ENCODE peak calls at places on chromosomes 16 and 17, in four cellular contexts. K, E, H and M are unnamed samples. For H3K27me3, the result is how much of the 10 kb centered on the place peaks cover.

GRCh38 chr17:17783121-17783824 is 53.5 kb downstream of the SREBF1 start:
- DNase-seq in K (peak), E (no peak), H (peak), M (peak)

GRCh38 chr17:69555056-69555455 is 140.6 kb downstream of the MAP2K6 start:
- DNase-seq in H (no peak), K (no peak), E (no peak), M (no peak)

GRCh38 chr17:1707107-1707506 is 3.1 kb downstream of the TLCD2 start:
- DNase-seq in K (no peak), H (no peak), E (no peak), M (no peak)

GRCh38 chr16:73071131-73071940 is 23.4 kb upstream of the ZFHX3 start:
- DNase-seq in K (peak), H (peak), E (no peak), M (peak)

GRCh38 chr17:37124074-37124824 is 175.5 kb downstream of the AATF start:
- DNase-seq in H (peak), K (no peak), E (no peak), M (no peak)

GRCh38 chr16:586645-587590 is 2.9 kb upstream of the RAB40C start:
- DNase-seq in K (no peak), H (peak), E (no peak), M (peak)

GRCh38 chr17:15293558-15293957 is 28.4 kb upstream of the PMP22 start:
- DNase-seq in H (no peak), K (no peak), E (no peak), M (no peak)

GRCh38 chr17:36198831-36199465 is 2.4 kb upstream of the CCL3L1 start:
- DNase-seq in H (no peak), E (no peak), K (no peak), M (no peak)

GRCh38 chr17:21295036-21295952 is 10.8 kb downstream of the MAP2K3 start:
- DNase-seq in K (no peak), H (peak), E (no peak), M (no peak)

GRCh38 chr17:80880650-80880989 is 111.0 kb upstream of the CHMP6 start:
- DNase-seq in K (no peak), H (no peak), E (no peak), M (no peak)

GRCh38 chr17:4008496-4009163 is 44.4 kb upstream of the ATP2A3 start:
- DNase-seq in E (no peak), H (no peak), K (no peak), M (no peak)

GRCh38 chr16:74568961-74569631 is 37.8 kb downstream of the GLG1 start:
- DNase-seq in E (no peak), H (peak), K (no peak), M (no peak)

GRCh38 chr16:83045790-83046189 is 419.0 kb downstream of the CDH13 start:
- DNase-seq in H (no peak), K (no peak), E (no peak), M (peak)

GRCh38 chr16:15592324-15592723 is 50.6 kb downstream of the MARF1 start:
- DNase-seq in K (no peak), H (no peak), E (no peak), M (no peak)

GRCh38 chr17:81025065-81025751 is 9.7 kb upstream of the BAIAP2 start:
- DNase-seq in E (no peak), H (no peak), K (no peak), M (peak)

GRCh38 chr17:58277107-58277506 is 3.6 kb downstream of the MPO start:
- DNase-seq in E (peak), H (peak), K (peak), M (no peak)

GRCh38 chr17:80637286-80637703 is 92.7 kb downstream of the RPTOR start:
- DNase-seq in K (no peak), H (no peak), E (no peak), M (no peak)

GRCh38 chr16:14013571-14014283 is 57.4 kb upstream of the MRTFB start:
- DNase-seq in H (peak), K (no peak), E (peak), M (no peak)

GRCh38 chr17:20966869-20967268 is 75.9 kb downstream of the USP22 start:
- DNase-seq in K (no peak), E (no peak), H (no peak), M (no peak)

GRCh38 chr17:62892069-62892675 is 73.9 kb upstream of the TANC2 start:
- DNase-seq in E (no peak), H (no peak), K (no peak), M (no peak)

GRCh38 chr17:69695646-69696045 is 281.1 kb downstream of the MAP2K6 start:
- DNase-seq in H (no peak), E (no peak), K (no peak), M (no peak)

GRCh38 chr17:32520737-32521399 is 34.1 kb downstream of the CDK5R1 start:
- DNase-seq in K (no peak), H (no peak), E (no peak), M (no peak)

GRCh38 chr17:41966453-41967140 is at the start of gene CNP:
- DNase-seq in E (peak), K (peak), H (peak), M (peak)

GRCh38 chr17:68097161-68097805 is 61.7 kb downstream of the KPNA2 start:
- DNase-seq in K (no peak), E (no peak), H (no peak), M (no peak)

GRCh38 chr17:56810286-56810781 is 23.4 kb downstream of the C17orf67 start:
- DNase-seq in H (no peak), K (no peak), E (no peak), M (no peak)

GRCh38 chr16:11004957-11005610 is 60.7 kb downstream of the CLEC16A start:
- DNase-seq in E (no peak), H (no peak), K (no peak), M (no peak)

GRCh38 chr17:59534583-59534982 is 30.8 kb upstream of the DHX40 start:
- DNase-seq in K (peak), E (no peak), H (peak), M (no peak)

GRCh38 chr17:79925242-79925957 is 86.2 kb upstream of the CBX4 start:
- DNase-seq in E (no peak), K (peak), H (peak), M (peak)

GRCh38 chr16:27972500-27972899 is 91.0 kb downstream of the GSG1L start:
- DNase-seq in E (peak), K (peak), H (peak), M (peak)

GRCh38 chr16:50213939-50214519 is 52.3 kb upstream of the ADCY7 start:
- DNase-seq in K (peak), E (peak), H (peak), M (no peak)

GRCh38 chr17:50564916-50565315 is 4.4 kb downstream of the CACNA1G start:
- DNase-seq in K (no peak), E (peak), H (peak), M (no peak)
- H3K27me3 ChIP-seq in K (half or more), E (under half), H (under half), M (under half)

DNA sequence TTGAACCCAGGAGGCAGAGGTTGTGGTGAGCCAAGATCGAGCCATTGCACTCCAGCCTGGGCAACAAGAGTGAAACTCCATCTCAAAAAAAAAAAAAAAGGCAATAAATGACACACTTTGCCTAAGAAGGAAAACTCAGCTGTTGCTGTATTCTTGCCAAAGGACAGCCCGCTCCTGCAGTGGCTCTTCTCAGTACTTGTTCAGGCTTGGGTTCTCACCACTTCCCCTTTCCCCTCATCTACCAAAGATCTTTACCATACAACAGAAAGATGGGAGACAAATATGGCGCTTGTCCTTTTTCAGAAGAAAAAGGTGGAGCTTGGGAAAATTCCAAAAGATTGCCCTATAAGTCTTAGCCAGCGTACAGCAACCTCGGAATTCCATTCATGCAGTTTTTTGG is 58.5 kb downstream of the MYH13 start:
- DNase-seq in H (no peak), K (no peak), E (no peak), M (no peak)
- H3K27me3 ChIP-seq in H (under half), K (under half), E (under half), M (under half)

GRCh38 chr16:76265434-76266045 is 11.7 kb upstream of the CNTNAP4 start:
- DNase-seq in H (peak), E (no peak), K (peak), M (no peak)
- H3K27me3 ChIP-seq in H (under half), E (under half), K (under half), M (under half)

DNA sequence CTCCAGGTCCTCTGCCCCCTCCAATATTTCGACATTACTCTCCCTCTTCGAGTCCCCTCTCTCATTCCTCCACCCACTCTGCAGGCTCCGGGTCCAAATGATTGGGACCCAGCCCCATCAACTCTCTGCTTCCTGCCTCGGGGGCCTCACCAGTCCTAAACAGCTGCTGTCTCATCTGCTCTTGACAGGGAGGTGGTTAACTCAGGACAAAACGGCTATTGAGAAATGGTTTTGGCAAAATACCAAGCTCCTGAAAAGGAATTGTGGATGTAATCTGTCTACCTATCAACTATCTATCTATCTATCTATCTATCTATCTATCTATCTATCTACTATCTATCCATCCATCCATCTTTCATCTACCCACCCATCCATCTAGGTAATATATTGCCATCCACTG is 2.2 kb downstream of the CD300H start:
- DNase-seq in E (no peak), K (no peak), H (no peak), M (no peak)
- H3K27me3 ChIP-seq in E (under half), K (under half), H (under half), M (under half)

GRCh38 chr16:68645494-68646388 is 631 bp downstream of the CDH3 start:
- DNase-seq in K (peak), H (no peak), E (no peak), M (no peak)
- H3K27me3 ChIP-seq in K (under half), H (under half), E (under half), M (under half)